ENCODE peak calls at places on chromosomes 4 and X, in eight cellular contexts. K, X, D, T, F, B, Z and N are unnamed samples.

GRCh38 chr4:1579834-1580686 is 104.1 kb downstream of the FAM53A start:
- DNase-seq in B (no peak), F (no peak), K (peak; percentile 43), D (no peak), X (peak; percentile 84), T (peak; percentile 90), Z (peak; percentile 31), N (peak; percentile 71)

GRCh38 chr4:94373752-94374151 is 31.1 kb upstream of the HPGDS start:
- DNase-seq in X (no peak), T (no peak), B (no peak), F (no peak), D (no peak), K (no peak), Z (no peak), N (no peak)

GRCh38 chr4:124018383-124019317 is 622.1 kb downstream of the SPRY1 start:
- DNase-seq in Z (no peak), B (no peak), D (no peak), T (no peak), X (peak; percentile 10), F (peak; percentile 37), K (peak; percentile 93), N (peak; percentile 82)

GRCh38 chr4:13654158-13654797 is 26.8 kb upstream of the BOD1L1 start:
- DNase-seq in D (no peak), T (peak; percentile 68), F (peak; percentile 68), B (peak; percentile 81), Z (peak; percentile 48), K (peak; percentile 69), X (peak; percentile 88), N (peak; percentile 65)

GRCh38 chrX:261167-261857 is 19.9 kb upstream of the PLCXD1 start:
- DNase-seq in K (peak; percentile 86), X (no peak), Z (peak; percentile 33), B (no peak), D (no peak), F (peak; percentile 23), T (no peak), N (peak; percentile 14)

GRCh38 chr4:8352368-8353157 is 83.0 kb downstream of the HTRA3 start:
- DNase-seq in K (no peak), T (no peak), F (no peak), X (no peak), B (peak; percentile 44), D (no peak), Z (no peak), N (no peak)

GRCh38 chr4:6092971-6093370 is 74.7 kb upstream of the C4orf50 start:
- DNase-seq in X (no peak), D (no peak), B (no peak), F (no peak), K (no peak), Z (no peak), T (no peak), N (no peak)

GRCh38 chr4:158801066-158801465 is 32.2 kb downstream of the FNIP2 start:
- DNase-seq in T (no peak), X (no peak), K (no peak), F (no peak), B (no peak), Z (no peak), D (no peak), N (no peak)

GRCh38 chr4:142463195-142463594 is 382.9 kb downstream of the INPP4B start:
- DNase-seq in B (no peak), Z (no peak), T (no peak), D (no peak), X (peak; percentile 59), K (no peak), F (no peak), N (no peak)

GRCh38 chr4:25861951-25862410 is 807 bp downstream of the SEL1L3 start:
- DNase-seq in T (peak; percentile 28), K (peak; percentile 32), Z (peak; percentile 41), D (no peak), X (peak; percentile 62), F (peak; percentile 40), B (no peak), N (no peak)

GRCh38 chrX:97159916-97160800 is 276.4 kb downstream of the RPA4 start:
- DNase-seq in K (no peak), Z (no peak), F (no peak), T (no peak), X (peak; percentile 55), D (no peak), B (no peak), N (no peak)

GRCh38 chrX:40109288-40110008 is 11.7 kb upstream of the BCOR start:
- DNase-seq in X (peak; percentile 78), Z (no peak), B (no peak), K (peak; percentile 53), D (no peak), T (peak; percentile 68), F (peak; percentile 55), N (no peak)

GRCh38 chrX:40108959-40109287 is 11.2 kb upstream of the BCOR start:
- DNase-seq in T (peak; percentile 83), F (peak; percentile 76), D (no peak), X (peak; percentile 78), B (peak; percentile 70), K (peak; percentile 75), Z (no peak), N (peak; percentile 91)

GRCh38 chrX:40106677-40107290 is 9.0 kb upstream of the BCOR start:
- DNase-seq in X (no peak), F (no peak), K (no peak), Z (no peak), D (no peak), T (no peak), B (no peak), N (no peak)

GRCh38 chrX:40107291-40108083 is 9.7 kb upstream of the BCOR start:
- DNase-seq in D (no peak), Z (no peak), X (peak; percentile 55), F (no peak), K (no peak), B (no peak), T (peak; percentile 70), N (peak; percentile 66)

DNA sequence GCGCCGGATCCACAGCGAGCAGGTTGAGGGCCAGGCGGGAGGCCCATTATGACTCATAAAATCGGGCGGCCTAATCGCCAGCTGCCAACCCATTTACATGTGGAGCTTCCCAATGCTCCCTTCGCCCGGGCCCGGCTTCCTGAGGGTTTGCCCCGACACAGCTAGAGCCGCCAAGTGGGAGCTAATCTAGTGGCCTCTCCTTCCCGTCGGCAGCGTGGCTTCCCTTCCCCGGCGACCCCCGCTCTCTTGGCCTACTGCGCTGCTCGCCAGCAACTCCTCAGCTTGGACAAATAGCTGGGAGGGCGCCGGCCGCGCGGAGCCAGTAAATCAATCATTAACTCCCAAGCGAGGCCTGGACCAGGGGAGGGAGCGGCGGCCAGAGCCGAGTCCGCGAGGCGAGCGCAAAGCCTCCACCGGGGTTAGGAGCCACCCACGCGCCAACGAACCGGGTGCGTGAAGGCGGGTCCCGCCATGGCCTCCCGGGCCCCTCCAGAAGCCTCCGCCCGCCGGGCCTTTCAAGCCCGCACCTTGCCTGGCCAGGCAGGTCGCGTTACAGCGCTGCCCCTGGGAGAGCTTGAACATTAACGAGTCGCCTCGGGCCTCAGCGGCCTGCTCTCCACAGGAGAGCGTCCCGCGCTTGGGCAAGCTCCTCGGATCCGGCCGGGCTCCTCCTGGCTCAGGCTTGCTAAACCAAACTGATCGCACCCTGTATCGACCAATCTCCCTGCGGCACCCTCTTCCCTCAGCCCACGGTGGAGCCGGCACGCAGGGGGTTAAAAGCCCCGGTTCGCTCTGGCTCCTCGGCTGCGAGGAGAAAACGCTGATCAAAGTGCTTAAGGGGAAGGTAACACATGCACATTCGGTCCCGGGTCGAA is 10.6 kb upstream of the BCOR start:
- DNase-seq in D (no peak), Z (no peak), F (no peak), T (peak; percentile 71), X (peak; percentile 70), B (no peak), K (peak; percentile 52), N (peak; percentile 39)
- H3K4me3 ChIP-seq in D (peak overlapping the region; percentile 34), Z (peak overlapping the region; percentile 43), F (peak overlapping the region; percentile 49), T (peak overlapping the region; percentile 38), X (no peak overlapping the region), B (peak overlapping the region; percentile 67), K (peak overlapping the region; percentile 10), N (peak overlapping the region; percentile 49)

GRCh38 chr4:16582526-16582925 is 315.9 kb downstream of the LDB2 start:
- DNase-seq in X (no peak), F (no peak), D (no peak), T (no peak), Z (no peak), B (no peak), K (no peak), N (no peak)
- TF ChIP-seq CTCF in X (no peak), F (no peak), D (peak; percentile 17), T (no peak), Z (no peak), B (no peak), K (peak; percentile 19), N (no peak)

GRCh38 chr4:27049101-27049829 is 188.6 kb downstream of the STIM2 start:
- DNase-seq in Z (no peak), D (no peak), K (no peak), T (no peak), X (no peak), B (no peak), F (no peak), N (no peak)
- H3K4me3 ChIP-seq in Z (no peak overlapping the region), D (no peak overlapping the region), K (no peak overlapping the region), T (no peak overlapping the region), X (no peak overlapping the region), B (no peak overlapping the region), F (no peak overlapping the region), N (no peak overlapping the region)

DNA sequence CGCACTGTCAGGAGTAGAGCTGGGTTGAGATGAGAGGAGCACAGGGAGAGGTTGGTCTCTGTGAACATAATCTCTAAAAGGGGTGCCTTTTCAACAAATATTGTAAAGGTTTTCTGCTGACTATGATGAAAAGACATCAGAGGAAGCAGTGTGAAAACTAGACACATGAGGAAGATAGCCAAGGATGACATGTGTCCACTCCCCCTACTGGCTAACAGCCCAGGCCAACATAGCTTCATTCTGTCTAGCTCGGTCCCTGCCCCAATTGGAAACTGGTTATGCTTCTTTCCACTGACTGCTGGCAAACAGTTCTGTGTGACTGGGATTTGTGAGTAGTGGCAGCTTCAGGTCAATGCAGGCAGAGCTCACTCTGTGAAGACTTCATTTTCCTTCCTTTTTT is 115.4 kb upstream of the ESX1 start:
- DNase-seq in B (peak; percentile 52), Z (peak; percentile 63), T (no peak), K (peak; percentile 18), X (peak; percentile 23), D (no peak), F (no peak), N (no peak)
- TF ChIP-seq CTCF in B (no peak), Z (peak; percentile 44), T (no peak), K (peak; percentile 12), X (no peak), D (no peak), F (no peak), N (no peak)

DNA sequence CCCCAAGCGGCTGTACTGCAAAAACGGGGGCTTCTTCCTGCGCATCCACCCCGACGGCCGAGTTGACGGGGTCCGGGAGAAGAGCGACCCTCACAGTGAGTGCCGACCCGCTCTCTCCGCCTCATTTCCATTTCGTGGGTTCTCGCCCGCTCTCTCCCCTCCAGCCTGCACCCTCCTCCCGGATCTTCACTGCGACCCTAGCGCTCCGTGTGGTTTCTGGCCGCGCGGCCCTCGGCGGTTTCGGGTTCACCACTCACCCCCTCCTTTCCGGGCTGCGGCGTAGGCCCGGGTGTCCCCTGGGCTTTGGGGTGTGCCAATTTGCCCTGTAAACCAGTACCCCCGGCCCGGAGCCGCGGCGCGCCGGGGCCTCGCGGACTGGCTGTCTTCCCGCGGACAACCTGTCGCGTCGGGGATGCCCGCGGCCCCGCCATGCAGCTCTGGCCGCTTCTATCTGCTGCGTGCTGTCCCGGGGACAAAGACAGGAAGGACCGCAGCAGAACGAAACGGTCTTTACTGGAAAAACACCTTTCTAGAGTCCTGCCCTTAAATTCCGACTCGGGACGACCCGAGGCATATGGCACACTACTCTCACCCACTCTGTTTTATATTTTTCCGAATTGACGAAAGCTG is 742 bp downstream of the FGF2 start:
- DNase-seq in D (no peak), K (peak; percentile 54), X (peak; percentile 25), Z (no peak), T (no peak), F (peak; percentile 25), B (no peak), N (peak; percentile 49)
- H3K4me3 ChIP-seq in D (peak overlapping the region; percentile 93), K (peak overlapping the region; percentile 80), X (peak overlapping the region; percentile 11), Z (peak overlapping the region; percentile 59), T (peak overlapping the region; percentile 37), F (peak overlapping the region; percentile 99), B (peak overlapping the region; percentile 78), N (peak overlapping the region; percentile 91)